ENCODE peak calls at places on chromosome 14, in nine cellular contexts. G is psoas muscle, Q is heart left ventricle, J is uterus, P is GM12865, A is lung, V is HFFc6, D is pancreas, R is epithelial cell of esophagus. H is an unnamed sample.

GRCh38 chr14:67487937-67488893 is at the start of gene TMEM229B:
- DNase-seq in Q (peak; percentile 61), R (no peak), D (no peak), A (peak; percentile 38), V (no peak), J (no peak), P (peak; percentile 96), G (peak; percentile 29), H (no peak)

GRCh38 chr14:104363891-104364760 is 215.4 kb upstream of the C14orf180 start:
- DNase-seq in P (no peak), J (no peak), Q (peak; percentile 49), G (no peak), R (no peak), V (no peak), D (peak; percentile 34), A (no peak), H (no peak)

GRCh38 chr14:100762089-100762515 is 35.4 kb downstream of the DLK1 start:
- DNase-seq in P (no peak), A (no peak), G (no peak), V (no peak), R (peak; percentile 9), J (no peak), D (no peak), Q (no peak), H (no peak)

GRCh38 chr14:103629503-103630121 is 601 bp downstream of the KLC1 start:
- DNase-seq in P (peak; percentile 52), A (peak; percentile 56), J (peak; percentile 51), R (peak; percentile 27), G (peak; percentile 67), V (no peak), D (peak; percentile 85), Q (peak; percentile 85), H (peak; percentile 85)

GRCh38 chr14:38207830-38208815 is at the start of gene SSTR1:
- DNase-seq in D (peak; percentile 91), V (no peak), G (peak; percentile 8), Q (no peak), R (no peak), A (no peak), J (no peak), P (no peak), H (no peak)

GRCh38 chr14:85281921-85282320 is 248.0 kb upstream of the FLRT2 start:
- DNase-seq in A (no peak), R (no peak), Q (no peak), G (no peak), P (no peak), J (no peak), V (no peak), D (no peak), H (no peak)

GRCh38 chr14:67514650-67515385 is 18.3 kb upstream of the PLEKHH1 start:
- DNase-seq in G (peak; percentile 37), V (no peak), D (peak; percentile 80), J (peak; percentile 34), P (peak; percentile 41), R (peak; percentile 28), A (peak; percentile 41), Q (peak; percentile 69), H (no peak)

GRCh38 chr14:29461131-29461530 is 466.5 kb downstream of the PRKD1 start:
- DNase-seq in R (no peak), V (peak; percentile 4), Q (no peak), D (no peak), P (no peak), J (no peak), G (no peak), A (no peak), H (no peak)

GRCh38 chr14:73241481-73242165 is 4.3 kb downstream of the PAPLN start:
- DNase-seq in R (peak; percentile 46), G (no peak), P (no peak), V (no peak), J (no peak), Q (no peak), A (no peak), D (no peak), H (no peak)

GRCh38 chr14:77921820-77922219 is 121.9 kb downstream of the ADCK1 start:
- DNase-seq in D (no peak), J (no peak), P (no peak), A (no peak), R (no peak), G (no peak), V (no peak), Q (no peak), H (no peak)

GRCh38 chr14:38197761-38198345 is 9.9 kb upstream of the SSTR1 start:
- DNase-seq in D (no peak), V (peak; percentile 90), Q (no peak), A (no peak), G (no peak), P (no peak), R (no peak), J (no peak), H (no peak)

DNA sequence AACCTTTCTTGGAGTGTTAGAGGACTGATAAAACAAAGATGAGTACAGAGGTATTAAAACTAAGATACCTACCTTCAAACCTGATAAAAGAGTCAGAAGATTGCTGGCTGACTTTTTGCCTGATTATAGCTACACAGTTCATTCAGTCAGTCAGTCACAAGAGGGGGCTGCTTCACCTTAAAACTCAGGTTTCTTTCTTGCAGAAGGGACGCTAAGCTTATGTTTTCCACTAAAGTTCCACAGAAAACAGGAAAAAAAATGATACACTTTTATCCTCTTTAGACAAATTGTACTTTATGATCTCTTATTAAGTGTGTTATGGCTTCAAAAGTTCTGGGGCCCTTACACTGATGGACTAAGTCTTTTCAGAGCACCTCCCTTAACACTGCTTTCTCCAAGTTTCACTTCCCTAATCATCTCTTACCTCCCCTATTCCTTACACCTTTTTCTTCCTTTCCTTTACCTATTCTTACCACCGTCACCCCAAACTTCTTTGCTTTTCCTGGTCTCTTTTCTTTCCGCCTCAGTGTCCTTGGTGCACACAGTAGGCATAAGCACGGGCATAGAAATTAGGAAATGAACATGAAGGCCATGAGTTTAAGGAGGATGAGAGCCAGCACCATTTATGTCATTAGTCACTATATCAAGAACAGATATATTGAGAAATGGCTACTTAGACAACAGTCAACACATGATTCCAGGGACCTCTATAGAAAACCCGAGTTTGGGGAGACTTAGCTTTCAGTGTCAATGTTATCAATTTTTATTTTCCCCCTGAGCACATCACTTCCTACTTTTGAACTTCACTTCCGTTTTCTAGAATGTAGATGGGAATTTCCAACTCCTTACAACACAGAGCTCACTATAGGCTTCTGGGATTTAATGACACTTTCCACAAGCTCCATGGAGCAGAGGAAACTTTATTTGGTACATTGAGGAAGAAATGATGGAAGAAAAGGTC is 448.9 kb upstream of the OR4E1 start:
- DNase-seq in G (no peak), R (peak; percentile 63), P (no peak), Q (no peak), V (no peak), A (no peak), D (no peak), J (no peak), H (no peak)
- TF ChIP-seq CTCF in G (no peak), R (peak; percentile 54), P (no peak), Q (no peak), V (no peak), A (no peak), D (no peak), J (no peak), H (peak; percentile 25)

GRCh38 chr14:23034498-23035302 is at the start of gene PSMB5:
- DNase-seq in V (peak; percentile 93), R (peak; percentile 98), G (peak; percentile 89), D (peak; percentile 91), Q (peak; percentile 92), J (peak; percentile 93), P (peak; percentile 98), A (peak; percentile 91), H (peak; percentile 94)
- TF ChIP-seq CTCF in V (no peak), R (peak; percentile 13), G (no peak), D (no peak), Q (no peak), J (peak; percentile 14), P (no peak), A (no peak), H (no peak)

GRCh38 chr14:70771781-70772212 is 37.5 kb downstream of the MAP3K9 start:
- DNase-seq in D (no peak), A (no peak), V (no peak), R (peak; percentile 61), G (no peak), J (no peak), Q (no peak), P (no peak), H (no peak)

GRCh38 chr14:70773182-70773862 is 36.0 kb downstream of the MAP3K9 start:
- DNase-seq in V (no peak), R (no peak), P (no peak), Q (no peak), G (no peak), J (no peak), A (no peak), D (no peak), H (no peak)

GRCh38 chr14:70776197-70776596 is 33.1 kb downstream of the MAP3K9 start:
- DNase-seq in Q (no peak), G (no peak), R (no peak), P (peak; percentile 76), A (no peak), V (no peak), J (no peak), D (no peak), H (no peak)

DNA sequence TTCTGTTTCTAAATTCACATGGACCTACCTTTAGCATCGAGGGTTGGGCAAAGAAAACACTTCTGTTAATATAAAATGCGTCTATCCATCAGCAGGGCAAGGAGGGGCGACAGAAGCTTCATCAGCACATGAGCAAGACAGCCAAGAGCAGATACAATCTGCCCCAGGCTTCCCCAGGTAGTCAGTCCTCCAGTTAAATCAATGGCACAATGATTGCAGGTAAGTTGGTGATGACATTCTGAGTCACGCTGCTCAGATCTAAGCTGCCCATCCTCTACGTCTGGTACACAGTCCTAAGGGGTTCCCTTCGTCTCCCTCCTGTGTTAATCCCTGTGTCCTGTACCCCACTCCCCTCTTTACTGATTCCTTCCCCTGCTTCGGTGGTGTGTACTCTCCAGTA is 38.8 kb downstream of the MAP3K9 start:
- DNase-seq in P (no peak), V (no peak), A (no peak), J (no peak), D (no peak), Q (no peak), R (peak; percentile 98), G (no peak), H (no peak)
- TF ChIP-seq CTCF in P (no peak), V (no peak), A (no peak), J (no peak), D (no peak), Q (no peak), R (no peak), G (no peak), H (no peak)

DNA sequence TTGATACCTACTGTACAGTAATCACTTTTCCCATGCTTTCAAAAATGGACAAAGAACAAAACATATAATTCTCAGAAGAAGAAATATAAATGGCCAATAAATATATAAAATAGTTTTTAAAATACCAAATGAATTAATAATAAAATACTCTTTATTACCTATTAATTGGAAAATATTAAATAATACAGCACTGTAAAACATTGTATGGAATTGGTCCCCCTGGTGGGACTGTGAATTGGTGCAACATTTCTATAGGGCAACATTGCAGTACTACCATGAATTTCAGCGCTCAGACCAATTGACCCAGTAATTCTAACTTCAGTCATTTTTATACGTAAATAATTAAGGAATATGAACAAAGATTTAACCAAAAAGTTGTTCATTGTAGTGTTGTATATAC is 162.6 kb downstream of the PELI2 start:
- DNase-seq in G (no peak), J (no peak), P (no peak), R (no peak), Q (no peak), A (no peak), D (no peak), V (no peak), H (no peak)
- TF ChIP-seq CTCF in G (no peak), J (no peak), P (no peak), R (peak; percentile 22), Q (no peak), A (no peak), D (no peak), V (peak; percentile 60), H (peak; percentile 42)

GRCh38 chr14:74804219-74804825 is 41.2 kb downstream of the YLPM1 start:
- DNase-seq in R (peak; percentile 50), A (no peak), V (peak; percentile 57), J (no peak), D (no peak), G (no peak), P (peak; percentile 50), Q (no peak), H (no peak)
- TF ChIP-seq CTCF in R (peak; percentile 54), A (peak; percentile 26), V (peak; percentile 84), J (peak; percentile 38), D (peak; percentile 40), G (peak; percentile 59), P (peak; percentile 54), Q (peak; percentile 60), H (peak; percentile 62)

H was measured in osteocyte.